ENCODE peak calls at places on chromosome 12, in eight cellular contexts. M, Y, C, N, K, F, G and D are unnamed samples. For H3K4me1, the result is how much of the 10 kb centered on the place peaks cover.

GRCh38 chr12:46825526-46826414 is at the start of gene SLC38A4:
- DNase-seq in M (no peak), Y (no peak), C (peak), N (peak), K (peak), F (no peak), G (peak), D (no peak)

GRCh38 chr12:93784339-93785086 is 107.3 kb downstream of the CRADD start:
- DNase-seq in M (no peak), Y (peak), C (peak), N (peak), K (peak), F (peak), G (peak), D (no peak)

GRCh38 chr12:124543591-124544310 is 23.7 kb downstream of the NCOR2 start:
- DNase-seq in M (no peak), Y (no peak), C (no peak), N (no peak), K (no peak), F (no peak), G (no peak), D (no peak)

GRCh38 chr12:4562034-4562657 is at the start of gene DYRK4:
- DNase-seq in M (peak), Y (peak), C (peak), N (peak), K (peak), F (no peak), G (peak), D (no peak)

GRCh38 chr12:61654698-61655097 is 605.5 kb upstream of the USP15 start:
- DNase-seq in M (no peak), Y (no peak), C (no peak), N (no peak), K (no peak), F (peak), G (no peak), D (no peak)

GRCh38 chr12:58069268-58069967 is 128.1 kb downstream of the ATP23 start:
- DNase-seq in M (no peak), Y (no peak), C (no peak), N (peak), K (no peak), F (no peak), G (no peak), D (no peak)

GRCh38 chr12:43285248-43285647 is 266.8 kb downstream of the ADAMTS20 start:
- DNase-seq in M (no peak), Y (peak), C (no peak), N (peak), K (no peak), F (no peak), G (no peak), D (no peak)

GRCh38 chr12:71693126-71693525 is 7.2 kb downstream of the TMEM19 start:
- DNase-seq in M (no peak), Y (no peak), C (no peak), N (no peak), K (no peak), F (no peak), G (no peak), D (no peak)

GRCh38 chr12:113030875-113031525 is 25.5 kb upstream of the DTX1 start:
- DNase-seq in M (no peak), Y (peak), C (peak), N (peak), K (no peak), F (peak), G (peak), D (no peak)

GRCh38 chr12:126362964-126363363 is 1297.7 kb downstream of the AACS start:
- DNase-seq in M (no peak), Y (no peak), C (no peak), N (no peak), K (no peak), F (no peak), G (no peak), D (no peak)

GRCh38 chr12:38316391-38317129 is at the start of gene ALG10B:
- DNase-seq in M (peak), Y (peak), C (peak), N (peak), K (peak), F (peak), G (peak), D (peak)
- TF ChIP-seq POLR2A in M (no peak), Y (no peak), C (no peak), N (peak), K (no peak), F (no peak), G (no peak), D (no peak)

DNA sequence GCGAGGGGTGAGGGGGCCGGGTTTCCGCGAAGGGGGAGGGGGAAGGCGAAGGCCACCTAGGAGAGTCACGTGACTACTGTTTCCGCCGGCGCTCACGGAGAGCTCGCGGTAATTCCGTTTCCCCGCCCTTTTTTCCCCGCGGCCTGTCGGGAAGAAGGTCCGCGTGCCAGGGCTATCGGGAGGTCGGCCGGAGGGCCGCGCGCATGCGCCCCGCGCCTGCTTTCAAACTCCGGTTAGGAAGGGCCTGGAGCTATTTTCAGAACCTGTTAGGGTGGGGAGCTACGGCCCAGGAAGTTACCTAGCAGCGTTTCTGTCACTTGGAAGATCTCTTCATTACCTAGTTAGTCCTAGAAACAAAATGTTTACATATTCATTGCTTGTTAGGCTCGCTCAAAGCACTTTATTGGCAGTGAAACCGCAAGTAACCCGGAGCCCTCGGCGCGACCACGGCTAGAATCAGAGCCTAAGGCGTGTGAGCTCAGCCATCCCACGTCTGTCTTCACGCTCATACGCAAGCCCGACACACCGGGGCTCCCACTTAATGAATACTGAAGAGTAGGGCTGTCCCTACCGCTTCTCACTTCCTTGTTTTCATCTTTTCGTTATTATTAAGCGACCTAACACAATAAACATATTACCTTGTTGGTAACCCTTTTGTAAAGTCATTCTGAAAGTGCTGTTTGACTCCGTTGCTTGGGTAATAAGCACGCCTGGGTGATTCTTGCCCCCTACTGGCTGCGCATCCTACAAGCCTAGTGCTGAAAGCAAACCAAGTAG is 682 bp upstream of the SBNO1 start:
- DNase-seq in M (peak), Y (peak), C (peak), N (peak), K (peak), F (peak), G (peak), D (peak)
- H3K4me1 ChIP-seq in M (under half), Y (under half), C (under half), N (under half), K (under half), F (under half), G (under half), D (under half)

GRCh38 chr12:55932546-55932919 is 1.6 kb downstream of the DGKA start:
- DNase-seq in M (no peak), Y (peak), C (no peak), N (peak), K (no peak), F (no peak), G (no peak), D (no peak)

GRCh38 chr12:55930771-55931316 is at the start of gene DGKA:
- DNase-seq in M (peak), Y (no peak), C (no peak), N (peak), K (peak), F (peak), G (peak), D (no peak)

GRCh38 chr12:55931780-55932545 is 1.0 kb downstream of the DGKA start:
- DNase-seq in M (peak), Y (peak), C (peak), N (peak), K (peak), F (no peak), G (peak), D (no peak)

GRCh38 chr12:55933158-55933798 is 2.3 kb downstream of the DGKA start:
- DNase-seq in M (peak), Y (no peak), C (no peak), N (no peak), K (no peak), F (peak), G (no peak), D (no peak)

DNA sequence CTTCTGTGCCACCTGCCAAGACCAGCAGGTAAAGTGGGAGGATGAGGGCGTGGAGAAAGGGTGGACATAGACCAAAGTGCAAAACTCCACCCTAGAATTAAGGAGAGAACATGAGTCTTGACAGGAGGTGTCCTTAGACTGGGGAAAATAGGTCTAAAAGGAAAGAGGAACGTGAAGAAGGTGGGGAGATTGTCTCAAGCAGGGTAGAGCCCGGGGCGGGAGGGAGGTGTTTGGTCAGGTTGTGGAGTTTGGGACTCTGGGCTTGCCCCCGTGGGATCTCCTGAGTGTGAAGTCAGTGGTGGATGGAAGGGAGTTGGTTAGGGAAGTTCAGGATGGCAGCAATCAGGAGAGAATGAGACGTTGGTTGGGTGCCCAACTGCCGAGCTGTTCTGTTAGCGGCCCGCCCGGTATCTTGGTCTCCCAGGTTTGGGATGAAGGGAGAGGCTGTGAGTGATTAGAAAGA is 386 bp downstream of the DGKA start:
- DNase-seq in M (no peak), Y (no peak), C (peak), N (no peak), K (peak), F (no peak), G (peak), D (no peak)
- TF ChIP-seq POLR2A in M (no peak), Y (no peak), C (no peak), N (no peak), K (no peak), F (no peak), G (no peak), D (no peak)

DNA sequence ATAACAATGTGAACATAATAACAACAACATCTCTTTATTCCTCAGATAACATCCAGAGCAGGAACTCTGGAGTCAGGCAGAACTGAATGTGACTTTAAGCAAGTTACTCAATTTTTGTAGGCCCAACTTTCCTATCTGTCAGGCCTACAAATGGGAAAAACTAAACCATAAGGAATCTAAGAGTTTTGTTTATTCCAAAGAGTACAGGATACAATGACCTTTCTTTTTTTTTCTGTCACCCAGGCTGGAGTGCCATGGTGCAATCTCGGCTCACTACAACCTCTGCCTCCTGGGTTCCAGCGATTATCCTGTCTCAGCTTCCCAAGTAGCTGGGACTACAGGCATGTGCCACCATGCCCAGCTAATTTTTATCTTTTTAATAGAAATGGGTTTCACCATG is 9.4 kb downstream of the LPCAT3 start:
- DNase-seq in M (no peak), Y (no peak), C (no peak), N (no peak), K (no peak), F (no peak), G (no peak), D (no peak)
- H3K4me1 ChIP-seq in M (half or more), Y (under half), C (half or more), N (under half), K (under half), F (under half), G (under half), D (under half)

GRCh38 chr12:101929365-101930041 is 52.1 kb downstream of the DRAM1 start:
- DNase-seq in M (no peak), Y (no peak), C (no peak), N (no peak), K (no peak), F (no peak), G (no peak), D (no peak)
- TF ChIP-seq POLR2A in M (no peak), Y (no peak), C (no peak), N (no peak), K (no peak), F (no peak), G (no peak), D (no peak)

GRCh38 chr12:3242199-3242863 is 165.2 kb downstream of the TSPAN9 start:
- DNase-seq in M (no peak), Y (no peak), C (no peak), N (no peak), K (no peak), F (no peak), G (no peak), D (no peak)

GRCh38 chr12:3243376-3244084 is 166.4 kb downstream of the TSPAN9 start:
- DNase-seq in M (no peak), Y (no peak), C (peak), N (no peak), K (no peak), F (no peak), G (no peak), D (no peak)

GRCh38 chr12:3241621-3242020 is 164.4 kb downstream of the TSPAN9 start:
- DNase-seq in M (no peak), Y (no peak), C (no peak), N (no peak), K (no peak), F (no peak), G (no peak), D (no peak)

GRCh38 chr12:3246253-3246652 is 169.1 kb downstream of the TSPAN9 start:
- DNase-seq in M (no peak), Y (no peak), C (no peak), N (no peak), K (no peak), F (no peak), G (no peak), D (no peak)

DNA sequence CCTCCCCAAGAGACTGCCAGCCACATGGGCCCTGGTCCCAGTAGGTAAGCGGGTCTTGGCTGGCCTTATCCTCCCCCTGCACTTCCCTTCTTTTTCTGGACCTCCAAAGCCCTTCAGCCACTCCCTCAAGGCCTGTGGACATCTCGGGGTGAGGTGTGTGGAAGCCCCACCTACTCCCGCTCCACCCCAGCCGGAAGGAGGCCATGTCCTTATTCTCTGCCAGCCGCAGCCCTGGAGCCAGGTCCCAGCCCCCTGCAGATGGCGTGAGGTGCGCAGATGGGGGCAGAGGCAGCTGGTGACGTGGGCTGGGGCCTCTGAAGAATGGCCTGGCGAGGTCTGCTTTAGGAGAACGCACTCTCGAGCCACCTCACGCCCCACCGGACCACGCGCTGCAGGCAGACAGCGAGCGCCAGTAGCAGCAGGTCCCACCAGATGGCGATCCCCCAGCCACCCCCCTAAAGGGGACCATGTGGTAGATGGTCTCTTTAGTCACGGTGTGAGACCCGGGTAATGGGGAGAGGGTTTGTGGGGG is 167.1 kb downstream of the TSPAN9 start:
- DNase-seq in M (no peak), Y (no peak), C (no peak), N (no peak), K (no peak), F (no peak), G (no peak), D (no peak)
- H3K4me1 ChIP-seq in M (under half), Y (under half), C (under half), N (under half), K (under half), F (under half), G (under half), D (under half)